ENCODE peak calls at places on chromosomes 13 and 19, in four cellular contexts. F is PC-9; Q is HCT116; C is effector memory CD4-positive, alpha-beta T cell. B is an unnamed sample.

GRCh38 chr13:28357247-28357825 is 137.6 kb downstream of the FLT1 start:
- DNase-seq in F (no peak), C (no peak), Q (no peak), B (no peak)

GRCh38 chr19:17468302-17469091 is 1.8 kb upstream of the SLC27A1 start:
- DNase-seq in C (no peak), F (no peak), Q (no peak), B (no peak)

GRCh38 chr13:25352230-25352629 is 19.5 kb upstream of the ATP8A2 start:
- DNase-seq in C (no peak), F (no peak), Q (no peak), B (no peak)

GRCh38 chr13:33953203-33953602 is 135.3 kb downstream of the RFC3 start:
- DNase-seq in F (no peak), Q (no peak), C (no peak), B (no peak)

GRCh38 chr19:32687681-32688080 is 3.9 kb upstream of the NUDT19 start:
- DNase-seq in F (no peak), Q (no peak), C (no peak), B (no peak)

GRCh38 chr13:43377149-43377548 is 353.8 kb downstream of the DNAJC15 start:
- DNase-seq in F (no peak), C (no peak), Q (no peak), B (no peak)

GRCh38 chr13:114021464-114022308 is 47.8 kb upstream of the C13orf46 start:
- DNase-seq in Q (no peak), C (no peak), F (no peak), B (no peak)

GRCh38 chr19:3494051-3494450 is 6.4 kb downstream of the DOHH start:
- DNase-seq in C (no peak), Q (no peak), F (no peak), B (no peak)

GRCh38 chr19:37928527-37929286 is 21.7 kb downstream of the SIPA1L3 start:
- DNase-seq in Q (no peak), F (no peak), C (no peak), B (no peak)

GRCh38 chr13:75202981-75203380 is 279.0 kb downstream of the TBC1D4 start:
- DNase-seq in F (no peak), Q (no peak), C (no peak), B (no peak)

GRCh38 chr19:12982648-12983047 is 12.6 kb upstream of the NFIX start:
- DNase-seq in F (no peak), C (no peak), Q (no peak), B (no peak)
- H3K9me3 ChIP-seq in F (no peaks in the 10 kb centered on the region), C (no peaks in the 10 kb centered on the region), Q (no peaks in the 10 kb centered on the region), B (no peaks in the 10 kb centered on the region)

GRCh38 chr13:104318121-104318520 is 1251.9 kb upstream of the SLC10A2 start:
- DNase-seq in F (no peak), Q (peak; percentile 4), C (no peak), B (no peak)
- H3K9me3 ChIP-seq in F (no peaks in the 10 kb centered on the region), Q (no peaks in the 10 kb centered on the region), C (no peaks in the 10 kb centered on the region), B (no peaks in the 10 kb centered on the region)

GRCh38 chr19:19217110-19217509 is 5.4 kb downstream of the NCAN start:
- DNase-seq in C (no peak), Q (peak; percentile 75), F (peak; percentile 15), B (no peak)
- H3K9me3 ChIP-seq in C (no peaks in the 10 kb centered on the region), Q (no peaks in the 10 kb centered on the region), F (no peaks in the 10 kb centered on the region), B (no peaks in the 10 kb centered on the region)

GRCh38 chr13:21142766-21143165 is 33.6 kb downstream of the SKA3 start:
- DNase-seq in F (no peak), Q (no peak), C (no peak), B (no peak)
- H3K9me3 ChIP-seq in F (no peaks in the 10 kb centered on the region), Q (no peaks in the 10 kb centered on the region), C (no peaks in the 10 kb centered on the region), B (no peaks in the 10 kb centered on the region)

B was measured in T-helper 17 cell.